ENCODE peak calls at places on chromosomes 2 and 18, in six cellular contexts. A is type B pancreatic cell, R is HFFc6, B is GM20000, F is foreskin fibroblast, G is natural killer cell. I is an unnamed sample.

GRCh38 chr18:58057291-58057965 is 13.4 kb downstream of the NEDD4L start:
- DNase-seq in A (no peak), R (no peak), B (no peak), F (no peak), G (no peak), I (no peak)

GRCh38 chr2:172437419-172438063 is 10.2 kb downstream of the ITGA6 start:
- DNase-seq in A (no peak), R (no peak), B (peak), F (no peak), G (no peak), I (no peak)

GRCh38 chr2:219543596-219544358 is at the start of the genes CHPF and TMEM198:
- DNase-seq in A (peak), R (peak), B (peak), F (peak), G (peak), I (peak)

GRCh38 chr2:190679813-190680591 is 31.1 kb downstream of the NAB1 start:
- DNase-seq in A (peak), R (no peak), B (peak), F (peak), G (peak), I (peak)

GRCh38 chr2:160910681-160911080 is 249.5 kb upstream of the TANK start:
- DNase-seq in A (no peak), R (peak), B (no peak), F (peak), G (no peak), I (no peak)

GRCh38 chr2:45435316-45435715 is 175.8 kb downstream of the SRBD1 start:
- DNase-seq in A (no peak), R (peak), B (no peak), F (peak), G (no peak), I (no peak)

GRCh38 chr2:102979429-102979828 is 217.6 kb downstream of the TMEM182 start:
- DNase-seq in A (no peak), R (no peak), B (no peak), F (no peak), G (no peak), I (no peak)

GRCh38 chr2:32926708-32927084 is 20.1 kb upstream of the LTBP1 start:
- DNase-seq in A (no peak), R (peak), B (no peak), F (no peak), G (no peak), I (no peak)

GRCh38 chr2:56230171-56230570 is 46.4 kb downstream of the CCDC85A start:
- DNase-seq in A (no peak), R (peak), B (no peak), F (no peak), G (no peak), I (no peak)

GRCh38 chr18:11411021-11411420 is 198.4 kb upstream of the SLC35G4 start:
- DNase-seq in A (no peak), R (no peak), B (no peak), F (peak), G (no peak), I (no peak)

GRCh38 chr2:120686511-120687168 is 49.0 kb upstream of the GLI2 start:
- DNase-seq in A (no peak), R (no peak), B (no peak), F (no peak), G (no peak), I (no peak)

DNA sequence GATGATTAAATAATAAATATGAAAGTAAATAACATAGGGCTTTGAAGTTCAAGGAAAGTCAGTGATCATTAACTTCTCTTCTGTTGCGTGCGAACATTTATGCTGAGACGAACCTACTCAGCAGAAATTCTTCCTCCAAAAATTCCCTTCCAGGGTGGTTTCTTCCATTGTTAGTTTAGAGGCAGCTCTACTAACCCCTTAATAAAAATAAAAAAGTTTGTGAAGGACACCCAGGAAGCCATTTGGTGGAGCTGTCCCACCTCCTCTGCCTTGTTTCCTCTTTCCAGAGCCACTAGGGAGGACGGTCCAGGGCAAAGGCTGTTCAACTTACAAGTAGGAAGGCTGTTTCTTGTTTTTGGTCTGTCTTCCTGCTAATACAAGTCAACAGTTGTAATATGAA is 2.1 kb upstream of the SMAD2 start:
- DNase-seq in A (no peak), R (no peak), B (no peak), F (no peak), G (no peak), I (no peak)
- TF ChIP-seq CTCF in A (no peak), R (no peak), B (no peak), F (no peak), G (no peak), I (no peak)

DNA sequence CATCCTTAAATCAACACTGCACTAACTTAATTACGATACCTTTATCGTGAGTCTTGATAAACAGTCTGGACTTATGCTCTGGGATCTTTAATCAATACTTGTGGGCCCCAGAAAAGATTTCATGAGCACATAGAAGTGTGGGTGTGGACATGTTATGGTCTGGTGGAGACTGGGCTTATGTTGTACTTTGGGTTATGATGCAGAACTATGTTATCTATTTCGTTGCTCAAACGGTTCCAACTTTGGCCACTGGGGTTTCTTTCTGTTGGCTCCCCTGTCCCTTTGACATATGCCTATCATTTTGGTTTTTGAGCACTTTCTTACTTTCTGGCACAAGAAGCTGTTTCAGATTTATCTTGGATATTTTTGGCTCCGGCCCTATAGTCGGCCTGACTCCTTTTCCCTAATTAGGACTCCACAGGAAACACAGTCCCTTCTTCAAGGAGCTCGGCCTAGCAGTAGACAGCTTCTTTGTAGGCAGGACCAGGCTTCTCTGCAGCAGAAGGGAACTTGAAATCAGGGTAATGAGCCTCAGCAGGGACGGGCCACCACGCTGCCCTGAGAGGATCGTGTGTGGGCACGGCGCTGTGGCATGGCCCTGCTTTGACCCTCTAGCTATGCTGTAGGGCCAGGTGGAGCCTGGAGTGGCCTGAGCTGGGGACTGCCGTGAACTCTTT is 54.6 kb upstream of the TXNDC2 start:
- DNase-seq in A (no peak), R (no peak), B (no peak), F (no peak), G (no peak), I (no peak)
- TF ChIP-seq CTCF in A (peak), R (peak), B (no peak), F (no peak), G (no peak), I (peak)

DNA sequence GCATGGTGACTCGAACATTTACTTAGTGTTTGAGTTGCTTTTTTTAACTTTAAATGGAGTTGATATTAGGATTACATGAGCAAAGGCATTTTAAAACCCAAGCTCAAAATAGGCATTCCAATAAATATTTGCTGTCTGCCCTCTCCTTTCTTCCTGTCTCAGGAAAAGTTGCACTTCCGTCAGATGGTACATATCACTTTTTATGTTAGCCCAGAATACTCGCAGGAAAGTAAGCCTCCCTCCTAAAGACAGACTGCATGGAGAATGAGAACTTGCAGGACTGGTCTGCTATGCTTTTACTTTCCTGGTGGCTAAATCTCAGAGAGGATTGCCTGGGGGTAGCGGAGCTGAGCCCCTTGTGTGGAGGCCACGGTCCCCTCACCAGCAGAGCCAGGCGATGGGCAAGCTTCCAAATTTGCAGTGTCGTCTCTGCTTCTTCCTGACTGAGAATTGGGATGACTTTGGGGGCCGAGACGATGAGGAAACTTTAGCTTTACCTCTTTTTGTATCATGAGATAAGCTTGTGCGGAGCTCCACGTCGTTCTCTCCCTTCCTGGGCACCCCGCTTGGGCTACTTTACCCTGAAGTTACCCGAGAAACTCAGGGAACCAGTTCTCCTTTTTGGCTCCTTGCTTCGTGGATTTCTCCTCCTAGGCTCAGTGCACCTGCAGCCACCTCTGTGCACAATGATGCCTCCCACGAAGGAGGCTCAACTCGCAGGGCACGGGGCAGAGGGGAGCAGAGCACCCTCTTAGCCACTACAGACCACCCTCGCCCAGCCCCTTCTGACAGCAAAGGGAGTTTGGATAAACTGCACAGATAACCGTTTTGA is 223.3 kb downstream of the SH3RF3 start:
- DNase-seq in A (no peak), R (no peak), B (no peak), F (no peak), G (no peak), I (no peak)
- TF ChIP-seq CTCF in A (no peak), R (no peak), B (no peak), F (no peak), G (no peak), I (no peak)

DNA sequence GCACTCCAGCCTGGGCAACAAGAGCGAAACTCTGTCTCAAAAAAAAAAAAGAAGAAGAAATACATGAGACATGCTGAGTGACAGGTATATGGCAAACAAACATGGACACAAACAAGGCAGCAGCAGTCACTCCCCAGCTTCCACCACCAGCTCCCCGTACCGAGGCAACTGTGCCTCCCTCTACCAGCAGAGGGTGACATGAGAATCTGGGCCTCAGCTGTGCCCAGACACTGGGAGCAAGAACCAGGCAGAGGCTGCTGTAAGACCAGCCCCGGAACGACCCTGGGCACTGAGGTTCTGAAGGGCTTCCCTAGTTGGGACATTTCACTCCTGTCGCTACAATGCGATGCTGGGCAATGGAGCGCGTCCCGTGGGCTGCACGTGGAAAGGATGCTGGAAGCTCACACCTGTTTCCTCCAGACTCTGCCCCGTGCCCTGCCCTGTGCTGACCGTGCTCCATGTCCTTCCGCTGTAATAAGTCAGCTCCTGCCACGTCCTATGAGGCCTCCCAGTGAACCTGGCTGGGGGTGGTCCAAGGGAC is 37.1 kb downstream of the BOK start:
- DNase-seq in A (no peak), R (no peak), B (no peak), F (no peak), G (no peak), I (no peak)
- TF ChIP-seq CTCF in A (peak), R (peak), B (no peak), F (peak), G (no peak), I (peak)

GRCh38 chr18:63752661-63753060 is 22.6 kb upstream of the SERPINB7 start:
- DNase-seq in A (no peak), R (no peak), B (no peak), F (no peak), G (no peak), I (no peak)
- TF ChIP-seq CTCF in A (no peak), R (no peak), B (no peak), F (no peak), G (no peak), I (no peak)

DNA sequence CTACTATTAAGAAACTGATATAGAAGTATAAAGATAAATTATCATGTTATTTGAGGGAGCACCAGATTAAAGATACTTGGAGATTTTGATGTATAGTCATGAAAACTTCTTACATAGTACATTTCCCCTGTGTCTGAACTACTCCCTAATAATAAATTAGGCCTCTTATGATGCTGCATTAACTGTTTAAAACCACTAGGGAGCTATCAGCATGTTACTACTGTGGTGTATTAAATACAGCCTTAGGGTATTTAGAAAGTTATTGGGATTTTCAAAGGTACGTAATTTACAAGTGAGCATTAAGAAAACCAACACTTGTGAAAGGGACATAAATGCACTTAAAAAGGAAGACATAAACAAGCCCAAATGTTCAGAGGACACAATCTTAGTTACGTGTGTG is 714.0 kb downstream of the EPHA4 start:
- DNase-seq in A (no peak), R (no peak), B (no peak), F (no peak), G (no peak), I (no peak)
- TF ChIP-seq CTCF in A (peak), R (peak), B (no peak), F (no peak), G (no peak), I (no peak)

GRCh38 chr2:165970663-165971062 is 17.1 kb upstream of the TTC21B start:
- DNase-seq in A (no peak), R (no peak), B (no peak), F (no peak), G (no peak), I (no peak)

GRCh38 chr2:165967746-165968145 is 14.2 kb upstream of the TTC21B start:
- DNase-seq in A (no peak), R (no peak), B (no peak), F (no peak), G (no peak), I (no peak)

GRCh38 chr2:165969227-165969626 is 15.7 kb upstream of the TTC21B start:
- DNase-seq in A (no peak), R (no peak), B (no peak), F (no peak), G (no peak), I (no peak)
- TF ChIP-seq CTCF in A (no peak), R (peak), B (no peak), F (no peak), G (no peak), I (no peak)